ENCODE peak calls at places on chromosomes 13 and 19, in four cellular contexts. I is HepG2, F is HCT116, M is K562. R is an unnamed sample.

GRCh38 chr13:64819081-64819480 is 2411.1 kb downstream of the PCDH9 start:
- DNase-seq in M (no peak), F (no peak), I (no peak), R (no peak)

GRCh38 chr19:1451916-1452801 is 2.2 kb downstream of the APC2 start:
- DNase-seq in I (no peak), M (no peak), F (no peak), R (no peak)

GRCh38 chr19:43639507-43640423 is at the start of gene CADM4:
- DNase-seq in M (peak; percentile 89), F (no peak), I (no peak), R (no peak)

GRCh38 chr13:24997367-24997967 is 98.5 kb upstream of the PABPC3 start:
- DNase-seq in M (peak; percentile 14), I (peak; percentile 22), F (no peak), R (no peak)

GRCh38 chr19:29105629-29106352 is 107.2 kb downstream of the UQCRFS1 start:
- DNase-seq in F (no peak), M (no peak), I (no peak), R (no peak)

GRCh38 chr19:8445488-8446001 is 770 bp downstream of the HNRNPM start:
- DNase-seq in I (no peak), F (no peak), M (peak; percentile 74), R (no peak)

GRCh38 chr19:15332311-15332996 is at the start of gene BRD4:
- DNase-seq in I (no peak), M (peak; percentile 91), F (no peak), R (no peak)

GRCh38 chr19:48770734-48771472 is 15.6 kb downstream of the FGF21 start:
- DNase-seq in F (no peak), M (no peak), I (no peak), R (no peak)

GRCh38 chr13:62320129-62320724 is 904.6 kb upstream of the PCDH20 start:
- DNase-seq in F (peak; percentile 46), I (peak; percentile 22), M (no peak), R (peak; percentile 12)

GRCh38 chr13:35499131-35500051 is 22.9 kb upstream of the MAB21L1 start:
- DNase-seq in F (no peak), M (no peak), I (no peak), R (no peak)

GRCh38 chr19:4847190-4847973 is 15.9 kb upstream of the TICAM1 start:
- DNase-seq in F (no peak), I (no peak), M (no peak), R (no peak)

GRCh38 chr13:34156841-34157365 is 339.0 kb downstream of the RFC3 start:
- DNase-seq in F (peak; percentile 92), M (no peak), I (peak; percentile 72), R (peak; percentile 82)

GRCh38 chr19:2282062-2282861 is at the start of gene PEAK3:
- DNase-seq in I (no peak), M (peak; percentile 56), F (no peak), R (no peak)

GRCh38 chr13:44373601-44374347 is at the start of gene SERP2:
- DNase-seq in M (no peak), F (no peak), I (no peak), R (no peak)

GRCh38 chr13:113920173-113920572 is 53.7 kb downstream of the C13orf46 start:
- DNase-seq in I (no peak), F (no peak), M (no peak), R (no peak)

GRCh38 chr13:27965343-27965739 is 3.8 kb downstream of the CDX2 start:
- DNase-seq in M (no peak), I (no peak), F (no peak), R (no peak)

GRCh38 chr19:54209748-54210494 is 9.3 kb downstream of the RPS9 start:
- DNase-seq in M (peak; percentile 68), I (peak; percentile 98), F (peak; percentile 40), R (peak; percentile 96)

GRCh38 chr13:69737129-69737935 is 370.3 kb upstream of the ATXN8OS start:
- DNase-seq in M (no peak), F (no peak), I (no peak), R (no peak)
- TF ChIP-seq TCF7L2 in M (no peak), F (no peak), I (no peak), R (no peak)

DNA sequence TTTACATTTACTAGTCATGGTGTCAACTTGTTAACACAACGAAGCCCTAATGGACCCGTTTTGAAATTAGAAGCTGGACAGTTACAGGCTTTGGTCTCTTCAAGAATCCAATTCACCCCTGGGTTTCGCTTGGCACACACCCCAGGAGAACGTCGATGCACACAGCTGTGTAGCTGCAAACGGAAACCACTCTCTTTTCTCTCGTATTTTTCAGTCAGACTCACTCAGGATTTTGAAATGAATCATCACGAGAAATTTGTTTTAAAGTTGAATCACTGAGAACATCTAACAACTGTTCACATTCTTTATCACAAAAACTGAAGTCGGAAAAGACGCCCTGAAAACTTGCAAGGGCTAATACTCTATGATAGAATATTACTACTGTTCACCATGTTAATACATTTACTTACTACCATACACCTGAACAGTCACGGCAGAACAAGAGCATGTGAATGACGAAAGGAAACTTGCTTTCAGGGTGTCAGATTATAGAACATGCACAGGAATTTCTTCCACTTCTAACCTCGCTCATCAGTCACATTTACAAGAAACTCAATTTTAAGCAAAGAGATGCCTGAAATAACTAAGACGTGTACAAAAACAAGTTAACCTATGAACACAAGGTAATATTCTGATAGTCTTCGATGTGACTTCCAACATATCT is 4.7 kb downstream of the PNMA8A start:
- DNase-seq in I (no peak), M (no peak), F (no peak), R (no peak)
- TF ChIP-seq REST in I (no peak), M (no peak), F (no peak), R (no peak)

GRCh38 chr13:29937836-29938235 is 87.4 kb upstream of the UBL3 start:
- DNase-seq in F (no peak), M (no peak), I (no peak), R (no peak)
- TF ChIP-seq TCF7L2 in F (no peak), M (no peak), I (no peak), R (no peak)

GRCh38 chr13:99404005-99404755 is 97.0 kb upstream of the GPR183 start:
- DNase-seq in I (peak; percentile 13), F (no peak), M (no peak), R (no peak)
- TF ChIP-seq REST in I (peak; percentile 88), F (peak; percentile 13), M (no peak), R (peak; percentile 49)

DNA sequence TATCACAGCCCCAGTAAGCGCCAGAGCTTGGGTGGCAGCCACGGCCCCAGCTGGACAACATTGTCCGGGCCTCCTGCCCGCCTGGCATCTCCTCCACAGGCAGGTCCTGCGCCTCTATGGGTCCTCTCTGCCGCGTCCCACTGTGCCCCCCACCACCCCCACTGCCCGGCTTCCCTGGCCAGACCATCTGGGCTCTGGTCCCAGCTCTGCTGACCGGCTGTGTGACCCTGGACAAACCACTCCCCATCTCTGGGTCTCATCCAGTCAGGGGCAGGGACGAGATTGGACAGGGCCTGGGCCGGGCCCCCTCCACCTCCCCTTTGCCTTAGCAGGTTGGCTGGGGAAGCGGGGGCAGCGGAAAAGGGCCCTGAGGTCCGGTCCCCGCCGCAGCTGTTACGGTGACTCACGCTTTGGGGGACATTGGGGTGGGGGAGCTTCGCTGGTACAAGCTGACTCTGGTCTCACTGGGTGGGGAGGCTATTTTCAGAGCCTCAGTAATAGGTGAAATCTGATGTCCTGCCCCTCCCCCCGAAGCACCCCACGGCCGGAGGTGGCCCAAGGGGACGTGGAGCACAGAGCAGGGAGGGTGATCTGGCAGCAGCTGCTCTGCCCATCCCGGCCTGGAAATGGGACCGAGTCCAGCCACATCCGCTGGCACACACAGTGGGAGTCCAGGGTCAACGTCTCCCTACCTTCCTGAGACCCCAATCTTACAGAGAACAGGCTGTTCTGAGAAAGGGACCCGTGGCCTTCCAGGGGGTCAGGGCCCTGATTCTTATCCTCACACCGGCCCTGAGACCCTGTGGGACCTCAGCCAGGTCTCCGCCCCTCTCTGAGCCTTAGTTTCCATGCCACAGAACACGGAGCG is 9.1 kb downstream of the NFIC start:
- DNase-seq in M (peak; percentile 72), F (no peak), I (no peak), R (no peak)
- TF ChIP-seq TCF7L2 in M (no peak), F (no peak), I (no peak), R (peak; percentile 31)

GRCh38 chr19:3551808-3552095 is 5.6 kb downstream of the MFSD12 start:
- DNase-seq in M (no peak), F (no peak), I (no peak), R (no peak)

GRCh38 chr19:3555653-3556422 is 1.5 kb downstream of the MFSD12 start:
- DNase-seq in F (no peak), I (no peak), M (no peak), R (no peak)

GRCh38 chr19:3556978-3557460 is 367 bp downstream of the MFSD12 start:
- DNase-seq in F (no peak), M (peak; percentile 75), I (no peak), R (no peak)

GRCh38 chr19:3556423-3556977 is 886 bp downstream of the MFSD12 start:
- DNase-seq in I (no peak), M (no peak), F (no peak), R (no peak)

DNA sequence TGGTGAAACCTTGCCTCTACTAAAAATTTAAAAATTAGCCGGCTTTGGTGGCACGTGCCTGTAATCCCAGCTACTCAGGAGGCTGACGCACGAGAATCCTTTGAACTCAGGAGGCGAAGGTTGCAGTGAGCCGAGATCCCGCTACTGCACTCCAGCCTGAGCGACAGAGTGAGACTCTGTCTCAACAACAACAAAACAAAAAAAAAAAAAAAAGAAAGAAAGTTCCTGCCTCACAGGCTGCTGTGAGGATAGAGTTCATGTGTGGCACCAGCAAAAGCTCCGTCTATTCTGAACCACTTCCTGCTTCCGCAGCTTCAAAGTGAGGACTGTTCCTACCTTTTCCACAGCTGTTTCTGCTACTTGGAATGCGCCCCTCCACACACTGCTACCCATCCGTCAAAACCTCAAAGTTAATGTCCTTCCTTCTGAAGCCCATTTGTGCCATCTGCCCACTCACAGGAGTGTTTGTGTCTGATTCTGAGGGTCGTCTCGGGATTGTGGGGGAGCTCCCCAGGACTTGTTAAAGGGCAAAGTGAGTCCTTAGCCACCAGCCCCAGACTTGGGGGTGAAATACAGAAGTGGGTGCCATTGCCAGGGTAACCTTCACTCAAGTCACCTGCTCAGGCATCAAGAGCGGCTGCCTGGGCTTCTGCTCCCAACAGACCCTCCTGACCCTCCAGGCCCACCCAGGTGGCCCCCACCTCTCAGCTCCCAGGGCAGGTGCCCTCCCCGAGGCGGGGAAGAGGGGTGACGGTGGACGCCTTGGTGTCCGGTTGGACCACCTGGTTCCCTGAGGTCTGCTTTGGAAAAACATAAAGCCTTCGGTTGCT is 2.9 kb downstream of the MFSD12 start:
- DNase-seq in F (no peak), M (no peak), I (no peak), R (no peak)
- TF ChIP-seq REST in F (no peak), M (no peak), I (no peak), R (no peak)

DNA sequence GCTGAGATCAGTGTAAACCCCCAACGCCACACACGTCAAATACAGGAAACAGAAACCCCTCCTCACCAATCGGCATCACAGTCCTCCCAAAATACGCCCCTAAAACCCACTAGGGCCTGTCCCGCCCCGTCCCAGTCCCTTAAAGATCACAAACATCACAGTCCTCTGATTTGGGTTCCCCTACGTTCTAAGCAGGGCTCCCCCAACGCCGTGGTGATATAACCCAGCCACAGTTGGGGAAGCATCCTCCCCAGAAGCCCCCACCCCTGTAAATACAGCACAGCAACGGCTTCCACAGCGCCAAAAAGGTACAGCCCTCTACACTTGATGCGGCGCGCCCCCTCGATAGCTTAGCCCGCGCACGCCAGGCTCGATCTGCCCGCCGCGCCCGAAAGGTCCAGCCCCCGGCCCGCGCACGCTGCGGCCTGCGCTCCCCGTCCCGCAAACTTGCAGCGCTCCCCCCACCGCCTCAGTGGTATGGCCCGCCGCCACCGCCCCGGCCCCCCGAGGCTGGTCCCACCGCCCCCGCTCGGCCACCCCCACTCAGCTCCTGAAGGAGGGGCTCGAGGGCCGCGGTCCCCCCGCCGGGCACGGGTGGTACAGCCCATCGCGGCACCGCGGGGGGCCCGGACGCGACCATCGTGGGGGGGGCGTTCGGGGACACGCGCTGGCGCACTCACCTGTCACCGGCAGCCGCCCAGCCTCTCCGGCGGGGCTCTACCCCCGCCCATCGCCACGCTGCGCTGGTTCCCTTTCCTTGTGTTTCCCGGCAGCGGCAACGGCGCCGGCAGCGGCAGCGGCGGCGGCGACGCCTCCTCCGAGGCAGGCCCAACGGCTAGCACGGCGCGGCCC is at the start of gene AKT2:
- DNase-seq in F (no peak), M (peak; percentile 95), I (no peak), R (no peak)
- TF ChIP-seq TCF7L2 in F (no peak), M (peak; percentile 82), I (no peak), R (no peak)

R was measured in Panc1.